ENCODE peak calls at places on chromosomes 4 and X, in four cellular contexts. One of them, this sample, is unnamed.

GRCh38 chrX:23752740-23753435 is 9.8 kb upstream of the ACOT9 start:
- DNase-seq in choroid plexus epithelial cell: peak; percentile 41
- DNase-seq in foreskin fibroblast: peak; percentile 56
- DNase-seq in RWPE2: no peak
- DNase-seq in this sample: peak; percentile 9

GRCh38 chr4:141731481-141731880 is 95.1 kb downstream of the IL15 start:
- DNase-seq in foreskin fibroblast: peak; percentile 24
- DNase-seq in RWPE2: no peak
- DNase-seq in choroid plexus epithelial cell: peak; percentile 5
- DNase-seq in this sample: no peak

GRCh38 chr4:70269674-70270073 is 27.3 kb downstream of the CSN3 start:
- DNase-seq in choroid plexus epithelial cell: peak; percentile 48
- DNase-seq in foreskin fibroblast: no peak
- DNase-seq in RWPE2: no peak
- DNase-seq in this sample: no peak

GRCh38 chr4:85803846-85804245 is 328.9 kb downstream of the ARHGAP24 start:
- DNase-seq in foreskin fibroblast: no peak
- DNase-seq in choroid plexus epithelial cell: no peak
- DNase-seq in RWPE2: no peak
- DNase-seq in this sample: no peak

GRCh38 chr4:17059192-17059634 is 160.8 kb upstream of the LDB2 start:
- DNase-seq in foreskin fibroblast: peak; percentile 57
- DNase-seq in choroid plexus epithelial cell: peak; percentile 36
- DNase-seq in RWPE2: no peak
- DNase-seq in this sample: no peak

GRCh38 chr4:165394275-165394674 is 15.5 kb downstream of the CPE start:
- DNase-seq in choroid plexus epithelial cell: peak; percentile 77
- DNase-seq in RWPE2: no peak
- DNase-seq in foreskin fibroblast: no peak
- DNase-seq in this sample: no peak

GRCh38 chrX:129606918-129607317 is 47.8 kb downstream of the APLN start:
- DNase-seq in RWPE2: no peak
- DNase-seq in foreskin fibroblast: peak; percentile 18
- DNase-seq in choroid plexus epithelial cell: peak; percentile 63
- DNase-seq in this sample: peak; percentile 30

GRCh38 chr4:1856071-1856919 is at the start of gene LETM1:
- DNase-seq in choroid plexus epithelial cell: peak; percentile 98
- DNase-seq in RWPE2: peak; percentile 98
- DNase-seq in foreskin fibroblast: peak; percentile 98
- DNase-seq in this sample: peak; percentile 69

GRCh38 chr4:150570123-150570522 is 11.8 kb upstream of the MAB21L2 start:
- DNase-seq in choroid plexus epithelial cell: no peak
- DNase-seq in foreskin fibroblast: no peak
- DNase-seq in RWPE2: no peak
- DNase-seq in this sample: no peak

GRCh38 chrX:107676559-107677378 is 48.5 kb downstream of the PRPS1 start:
- DNase-seq in choroid plexus epithelial cell: peak; percentile 97
- DNase-seq in RWPE2: peak; percentile 84
- DNase-seq in foreskin fibroblast: peak; percentile 93
- DNase-seq in this sample: peak; percentile 78

GRCh38 chr4:17773125-17773698 is 8.2 kb downstream of the FAM184B start:
- DNase-seq in foreskin fibroblast: no peak
- DNase-seq in choroid plexus epithelial cell: no peak
- DNase-seq in RWPE2: no peak
- DNase-seq in this sample: no peak

GRCh38 chr4:135927651-135928050 is 1604.6 kb downstream of the PCDH18 start:
- DNase-seq in RWPE2: no peak
- DNase-seq in choroid plexus epithelial cell: peak; percentile 3
- DNase-seq in foreskin fibroblast: no peak
- DNase-seq in this sample: no peak

GRCh38 chr4:42865572-42866189 is 26.8 kb upstream of the GRXCR1 start:
- DNase-seq in foreskin fibroblast: peak; percentile 0
- DNase-seq in choroid plexus epithelial cell: peak; percentile 53
- DNase-seq in RWPE2: no peak
- DNase-seq in this sample: peak; percentile 2

GRCh38 chr4:176805155-176805554 is 12.4 kb upstream of the VEGFC start:
- DNase-seq in choroid plexus epithelial cell: peak; percentile 88
- DNase-seq in RWPE2: no peak
- DNase-seq in foreskin fibroblast: peak; percentile 84
- DNase-seq in this sample: no peak

GRCh38 chr4:157888281-157888680 is 284.5 kb downstream of the GASK1B start:
- DNase-seq in RWPE2: no peak
- DNase-seq in choroid plexus epithelial cell: no peak
- DNase-seq in foreskin fibroblast: no peak
- DNase-seq in this sample: no peak

GRCh38 chrX:112527903-112528302 is 151.8 kb downstream of the LHFPL1 start:
- DNase-seq in choroid plexus epithelial cell: no peak
- DNase-seq in foreskin fibroblast: no peak
- DNase-seq in RWPE2: no peak
- DNase-seq in this sample: no peak

GRCh38 chr4:76821661-76822060 is 76.3 kb downstream of the SOWAHB start:
- DNase-seq in choroid plexus epithelial cell: peak; percentile 58
- DNase-seq in RWPE2: no peak
- DNase-seq in foreskin fibroblast: no peak
- DNase-seq in this sample: no peak

GRCh38 chrX:46407753-46408130 is 137.5 kb downstream of the ZNF674 start:
- DNase-seq in foreskin fibroblast: no peak
- DNase-seq in choroid plexus epithelial cell: peak; percentile 18
- DNase-seq in RWPE2: no peak
- DNase-seq in this sample: no peak

GRCh38 chrX:4932790-4933189 is 1219.3 kb upstream of the PRKX start:
- DNase-seq in choroid plexus epithelial cell: peak; percentile 3
- DNase-seq in RWPE2: no peak
- DNase-seq in foreskin fibroblast: peak; percentile 40
- DNase-seq in this sample: no peak

GRCh38 chrX:12210196-12210815 is 72.0 kb downstream of the FRMPD4 start:
- DNase-seq in choroid plexus epithelial cell: peak; percentile 4
- DNase-seq in foreskin fibroblast: peak; percentile 54
- DNase-seq in RWPE2: peak; percentile 51
- DNase-seq in this sample: no peak

GRCh38 chrX:12206413-12206812 is 68.1 kb downstream of the FRMPD4 start:
- DNase-seq in foreskin fibroblast: no peak
- DNase-seq in choroid plexus epithelial cell: no peak
- DNase-seq in RWPE2: no peak
- DNase-seq in this sample: no peak

GRCh38 chrX:12210921-12211320 is 72.6 kb downstream of the FRMPD4 start:
- DNase-seq in RWPE2: no peak
- DNase-seq in foreskin fibroblast: peak; percentile 21
- DNase-seq in choroid plexus epithelial cell: no peak
- DNase-seq in this sample: no peak
- H3K4me3 ChIP-seq in RWPE2: no peak overlapping the region
- H3K4me3 ChIP-seq in foreskin fibroblast: no peak overlapping the region
- H3K4me3 ChIP-seq in choroid plexus epithelial cell: no peak overlapping the region
- H3K4me3 ChIP-seq in this sample: no peak overlapping the region

GRCh38 chr4:6324461-6324998 is 54.9 kb downstream of the WFS1 start:
- DNase-seq in choroid plexus epithelial cell: no peak
- DNase-seq in foreskin fibroblast: no peak
- DNase-seq in RWPE2: no peak
- DNase-seq in this sample: no peak

GRCh38 chr4:6326312-6327060 is 56.8 kb downstream of the WFS1 start:
- DNase-seq in RWPE2: no peak
- DNase-seq in foreskin fibroblast: no peak
- DNase-seq in choroid plexus epithelial cell: no peak
- DNase-seq in this sample: no peak

GRCh38 chr4:6327220-6327917 is 57.7 kb downstream of the WFS1 start:
- DNase-seq in RWPE2: no peak
- DNase-seq in foreskin fibroblast: peak; percentile 48
- DNase-seq in choroid plexus epithelial cell: peak; percentile 78
- DNase-seq in this sample: peak; percentile 14

GRCh38 chr4:6325791-6326290 is 56.2 kb downstream of the WFS1 start:
- DNase-seq in foreskin fibroblast: no peak
- DNase-seq in choroid plexus epithelial cell: no peak
- DNase-seq in RWPE2: no peak
- DNase-seq in this sample: no peak

GRCh38 chr4:6324999-6325790 is 55.5 kb downstream of the WFS1 start:
- DNase-seq in foreskin fibroblast: no peak
- DNase-seq in RWPE2: no peak
- DNase-seq in choroid plexus epithelial cell: peak; percentile 16
- DNase-seq in this sample: no peak
- H3K4me3 ChIP-seq in foreskin fibroblast: no peak overlapping the region
- H3K4me3 ChIP-seq in RWPE2: no peak overlapping the region
- H3K4me3 ChIP-seq in choroid plexus epithelial cell: no peak overlapping the region
- H3K4me3 ChIP-seq in this sample: no peak overlapping the region

GRCh38 chrX:48703228-48703627 is 6.7 kb downstream of the SUV39H1 start:
- DNase-seq in choroid plexus epithelial cell: no peak
- DNase-seq in RWPE2: no peak
- DNase-seq in foreskin fibroblast: no peak
- DNase-seq in this sample: no peak
- H3K4me3 ChIP-seq in choroid plexus epithelial cell: no peak overlapping the region
- H3K4me3 ChIP-seq in RWPE2: no peak overlapping the region
- H3K4me3 ChIP-seq in foreskin fibroblast: no peak overlapping the region
- H3K4me3 ChIP-seq in this sample: no peak overlapping the region

GRCh38 chrX:154408659-154409221 is 314 bp downstream of the DNASE1L1 start:
- DNase-seq in choroid plexus epithelial cell: no peak
- DNase-seq in RWPE2: no peak
- DNase-seq in foreskin fibroblast: no peak
- DNase-seq in this sample: no peak
- H3K4me3 ChIP-seq in choroid plexus epithelial cell: peak overlapping the region; percentile 56
- H3K4me3 ChIP-seq in RWPE2: peak overlapping the region; percentile 33
- H3K4me3 ChIP-seq in foreskin fibroblast: peak overlapping the region; percentile 48
- H3K4me3 ChIP-seq in this sample: peak overlapping the region; percentile 38

DNA sequence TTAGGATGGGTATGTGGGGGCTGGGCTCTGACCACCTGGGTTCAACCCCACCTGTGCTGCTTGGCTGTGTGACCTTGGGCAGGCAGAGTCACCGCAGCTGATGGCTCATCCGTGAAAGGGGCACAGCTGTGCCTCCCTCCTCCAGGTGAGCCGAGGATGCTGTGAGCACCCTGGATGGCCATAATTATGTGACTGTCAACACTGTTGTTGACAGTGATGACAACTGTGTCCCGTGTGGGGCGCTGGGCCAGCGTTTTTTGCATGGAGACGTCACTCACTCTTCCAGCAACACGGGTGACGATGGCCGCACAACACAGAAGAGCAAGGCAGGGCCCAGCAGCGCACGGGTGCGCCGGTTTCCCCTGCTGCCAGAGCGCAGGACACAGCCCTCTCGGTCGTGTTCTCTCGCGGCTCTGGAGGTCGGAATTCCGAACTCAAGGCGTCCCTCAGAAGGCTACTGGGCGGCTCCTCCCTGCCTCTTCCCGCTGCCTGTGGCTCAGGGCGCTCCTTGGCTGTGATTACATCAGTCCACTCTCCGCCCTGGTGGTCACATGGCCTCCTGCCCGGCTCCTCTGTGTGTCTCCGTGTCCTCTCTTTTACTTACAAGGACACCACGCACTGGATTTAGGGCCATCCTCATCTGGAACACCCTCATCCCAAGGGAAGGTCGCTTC is 1.3 kb downstream of the SH3TC1 start:
- DNase-seq in choroid plexus epithelial cell: peak; percentile 56
- DNase-seq in RWPE2: peak; percentile 77
- DNase-seq in foreskin fibroblast: no peak
- DNase-seq in this sample: no peak
- H3K4me3 ChIP-seq in choroid plexus epithelial cell: peak overlapping the region; percentile 62
- H3K4me3 ChIP-seq in RWPE2: peak overlapping the region; percentile 79
- H3K4me3 ChIP-seq in foreskin fibroblast: no peak overlapping the region
- H3K4me3 ChIP-seq in this sample: no peak overlapping the region

DNA sequence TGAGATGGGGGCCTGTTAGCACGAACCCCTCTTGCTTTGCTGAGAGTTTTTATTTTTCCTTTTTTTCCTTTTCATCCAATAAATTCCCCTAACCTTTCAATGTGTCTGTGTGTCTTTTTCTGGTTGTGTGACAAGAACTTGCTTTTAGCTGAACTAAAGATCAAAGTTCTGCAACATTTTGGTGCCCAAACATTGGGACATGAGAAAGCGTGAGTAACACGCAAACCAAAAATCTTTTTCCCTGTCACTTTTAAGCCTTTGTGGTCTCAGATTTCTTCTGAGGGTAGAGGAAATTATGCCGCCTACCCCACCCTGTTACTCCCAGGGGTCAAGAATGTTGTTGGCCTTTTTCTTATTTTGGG is 141.8 kb upstream of the CPXCR1 start:
- DNase-seq in foreskin fibroblast: no peak
- DNase-seq in RWPE2: no peak
- DNase-seq in choroid plexus epithelial cell: no peak
- DNase-seq in this sample: no peak
- H3K4me3 ChIP-seq in foreskin fibroblast: no peak overlapping the region
- H3K4me3 ChIP-seq in RWPE2: no peak overlapping the region
- H3K4me3 ChIP-seq in choroid plexus epithelial cell: no peak overlapping the region
- H3K4me3 ChIP-seq in this sample: no peak overlapping the region